ENCODE peak calls at places on chromosomes 11 and 22, in nine cellular contexts. One of them, this sample, is unnamed.

GRCh38 chr11:62190011-62190410 is at the start of gene SCGB1D1:
- DNase-seq in colonic mucosa: no peak
- DNase-seq in ascending aorta: no peak
- DNase-seq in tibial artery: no peak
- DNase-seq in aorta: no peak
- DNase-seq in lower leg skin: no peak
- DNase-seq in suprapubic skin: no peak
- DNase-seq in ovary: no peak
- DNase-seq in H1: no peak
- DNase-seq in this sample: no peak

GRCh38 chr11:23644443-23644842 is 784.2 kb upstream of the CCDC179 start:
- DNase-seq in suprapubic skin: no peak
- DNase-seq in H1: no peak
- DNase-seq in lower leg skin: no peak
- DNase-seq in ovary: no peak
- DNase-seq in colonic mucosa: no peak
- DNase-seq in aorta: no peak
- DNase-seq in ascending aorta: no peak
- DNase-seq in tibial artery: no peak
- DNase-seq in this sample: no peak

GRCh38 chr11:128324051-128324481 is 263.3 kb downstream of the ETS1 start:
- DNase-seq in lower leg skin: no peak
- DNase-seq in tibial artery: no peak
- DNase-seq in H1: no peak
- DNase-seq in colonic mucosa: no peak
- DNase-seq in aorta: no peak
- DNase-seq in suprapubic skin: no peak
- DNase-seq in ovary: no peak
- DNase-seq in ascending aorta: no peak
- DNase-seq in this sample: peak

GRCh38 chr11:62472063-62472884 is 53.4 kb downstream of the SCGB1A1 start:
- DNase-seq in ovary: peak
- DNase-seq in aorta: no peak
- DNase-seq in ascending aorta: no peak
- DNase-seq in H1: no peak
- DNase-seq in suprapubic skin: no peak
- DNase-seq in lower leg skin: no peak
- DNase-seq in tibial artery: no peak
- DNase-seq in colonic mucosa: no peak
- DNase-seq in this sample: no peak

GRCh38 chr11:131924001-131924400 is 553.6 kb downstream of the NTM start:
- DNase-seq in lower leg skin: no peak
- DNase-seq in ascending aorta: no peak
- DNase-seq in suprapubic skin: no peak
- DNase-seq in colonic mucosa: no peak
- DNase-seq in ovary: no peak
- DNase-seq in H1: no peak
- DNase-seq in tibial artery: no peak
- DNase-seq in aorta: no peak
- DNase-seq in this sample: no peak

GRCh38 chr11:47327025-47327424 is 25.5 kb downstream of the MYBPC3 start:
- DNase-seq in ovary: no peak
- DNase-seq in colonic mucosa: no peak
- DNase-seq in suprapubic skin: no peak
- DNase-seq in tibial artery: no peak
- DNase-seq in lower leg skin: no peak
- DNase-seq in H1: no peak
- DNase-seq in aorta: no peak
- DNase-seq in ascending aorta: no peak
- DNase-seq in this sample: no peak

GRCh38 chr11:128506384-128506783 is 81.0 kb downstream of the ETS1 start:
- DNase-seq in tibial artery: no peak
- DNase-seq in ascending aorta: no peak
- DNase-seq in colonic mucosa: no peak
- DNase-seq in H1: no peak
- DNase-seq in lower leg skin: no peak
- DNase-seq in aorta: no peak
- DNase-seq in suprapubic skin: no peak
- DNase-seq in ovary: no peak
- DNase-seq in this sample: no peak

GRCh38 chr22:24516301-24516737 is 21.2 kb downstream of the UPB1 start:
- DNase-seq in aorta: no peak
- DNase-seq in suprapubic skin: no peak
- DNase-seq in lower leg skin: no peak
- DNase-seq in colonic mucosa: no peak
- DNase-seq in tibial artery: peak
- DNase-seq in H1: no peak
- DNase-seq in ovary: no peak
- DNase-seq in ascending aorta: no peak
- DNase-seq in this sample: no peak

GRCh38 chr11:1919428-1920127 is at the start of gene TNNT3:
- DNase-seq in H1: no peak
- DNase-seq in colonic mucosa: no peak
- DNase-seq in lower leg skin: no peak
- DNase-seq in ascending aorta: no peak
- DNase-seq in aorta: peak
- DNase-seq in ovary: no peak
- DNase-seq in suprapubic skin: peak
- DNase-seq in tibial artery: no peak
- DNase-seq in this sample: no peak

GRCh38 chr11:66858186-66858938 is 1.5 kb downstream of the LRFN4 start:
- DNase-seq in colonic mucosa: no peak
- DNase-seq in aorta: no peak
- DNase-seq in lower leg skin: no peak
- DNase-seq in tibial artery: no peak
- DNase-seq in suprapubic skin: peak
- DNase-seq in H1: no peak
- DNase-seq in ovary: no peak
- DNase-seq in ascending aorta: no peak
- DNase-seq in this sample: no peak
- H3K4me3 ChIP-seq in colonic mucosa: no peak
- H3K4me3 ChIP-seq in aorta: no peak
- H3K4me3 ChIP-seq in lower leg skin: no peak
- H3K4me3 ChIP-seq in tibial artery: no peak
- H3K4me3 ChIP-seq in suprapubic skin: no peak
- H3K4me3 ChIP-seq in H1: no peak
- H3K4me3 ChIP-seq in ovary: no peak
- H3K4me3 ChIP-seq in ascending aorta: no peak
- H3K4me3 ChIP-seq in this sample: no peak

GRCh38 chr11:64688534-64688982 is 34.4 kb downstream of the NRXN2 start:
- DNase-seq in aorta: peak
- DNase-seq in H1: peak
- DNase-seq in colonic mucosa: peak
- DNase-seq in lower leg skin: peak
- DNase-seq in suprapubic skin: peak
- DNase-seq in ascending aorta: peak
- DNase-seq in tibial artery: peak
- DNase-seq in ovary: peak
- DNase-seq in this sample: peak

GRCh38 chr11:64690235-64690634 is 32.8 kb downstream of the NRXN2 start:
- DNase-seq in H1: no peak
- DNase-seq in ascending aorta: no peak
- DNase-seq in ovary: no peak
- DNase-seq in colonic mucosa: no peak
- DNase-seq in aorta: no peak
- DNase-seq in lower leg skin: no peak
- DNase-seq in tibial artery: no peak
- DNase-seq in suprapubic skin: no peak
- DNase-seq in this sample: no peak

GRCh38 chr11:64686466-64687175 is 36.4 kb downstream of the NRXN2 start:
- DNase-seq in colonic mucosa: no peak
- DNase-seq in suprapubic skin: no peak
- DNase-seq in H1: no peak
- DNase-seq in tibial artery: no peak
- DNase-seq in lower leg skin: no peak
- DNase-seq in aorta: no peak
- DNase-seq in ascending aorta: no peak
- DNase-seq in ovary: no peak
- DNase-seq in this sample: no peak

GRCh38 chr11:64687204-64687603 is 35.8 kb downstream of the NRXN2 start:
- DNase-seq in ovary: peak
- DNase-seq in ascending aorta: peak
- DNase-seq in H1: no peak
- DNase-seq in colonic mucosa: no peak
- DNase-seq in suprapubic skin: no peak
- DNase-seq in tibial artery: peak
- DNase-seq in aorta: peak
- DNase-seq in lower leg skin: no peak
- DNase-seq in this sample: no peak

DNA sequence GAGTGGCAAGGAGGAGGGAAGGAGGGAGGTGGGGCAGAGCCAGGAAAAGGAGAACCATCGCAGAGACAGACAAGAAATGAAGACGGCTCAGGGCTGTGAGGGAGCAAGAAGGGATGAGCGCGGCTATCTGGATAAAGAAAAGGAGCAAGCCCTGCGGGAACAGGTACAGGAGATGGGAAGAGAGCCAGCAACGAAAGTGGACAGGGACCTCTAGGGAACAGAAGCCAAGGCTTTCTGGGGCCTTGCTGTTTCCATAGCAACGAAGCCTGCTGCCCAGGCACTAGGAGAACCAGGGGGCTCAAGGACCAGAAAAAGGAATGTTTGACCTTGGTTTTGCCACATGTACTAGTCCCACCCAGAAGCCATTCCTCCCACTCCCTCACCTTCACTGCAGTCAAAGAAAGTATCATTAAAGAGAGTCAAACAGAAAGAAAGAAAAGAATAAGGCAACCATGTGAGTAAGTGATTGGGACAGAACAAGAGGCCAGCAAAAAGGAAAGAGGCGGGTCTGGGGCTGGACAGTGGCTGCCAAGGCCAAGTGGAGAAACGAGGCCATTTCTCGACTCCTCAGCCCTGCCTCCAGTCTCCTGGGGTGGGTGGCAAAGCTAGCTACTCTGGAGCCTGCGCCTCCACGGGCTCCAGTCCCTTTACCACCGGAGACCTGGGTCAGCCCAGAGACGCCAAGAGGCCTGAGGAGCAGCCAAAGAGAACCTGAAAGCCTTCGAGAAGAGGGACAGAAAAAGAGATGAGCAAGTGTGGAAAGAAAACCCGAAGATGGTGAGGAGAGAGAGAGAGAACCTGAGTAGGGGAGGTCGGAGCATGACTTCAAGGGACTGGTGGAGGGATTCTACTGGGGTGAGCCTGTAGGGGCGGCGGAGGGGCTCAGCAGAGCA is 35.1 kb downstream of the NRXN2 start:
- DNase-seq in ovary: no peak
- DNase-seq in suprapubic skin: no peak
- DNase-seq in tibial artery: peak
- DNase-seq in aorta: no peak
- DNase-seq in colonic mucosa: no peak
- DNase-seq in H1: no peak
- DNase-seq in ascending aorta: no peak
- DNase-seq in lower leg skin: no peak
- DNase-seq in this sample: no peak
- H3K4me3 ChIP-seq in ovary: no peak
- H3K4me3 ChIP-seq in suprapubic skin: peak
- H3K4me3 ChIP-seq in tibial artery: peak
- H3K4me3 ChIP-seq in aorta: no peak
- H3K4me3 ChIP-seq in colonic mucosa: no peak
- H3K4me3 ChIP-seq in H1: no peak
- H3K4me3 ChIP-seq in ascending aorta: peak
- H3K4me3 ChIP-seq in lower leg skin: no peak
- H3K4me3 ChIP-seq in this sample: no peak

DNA sequence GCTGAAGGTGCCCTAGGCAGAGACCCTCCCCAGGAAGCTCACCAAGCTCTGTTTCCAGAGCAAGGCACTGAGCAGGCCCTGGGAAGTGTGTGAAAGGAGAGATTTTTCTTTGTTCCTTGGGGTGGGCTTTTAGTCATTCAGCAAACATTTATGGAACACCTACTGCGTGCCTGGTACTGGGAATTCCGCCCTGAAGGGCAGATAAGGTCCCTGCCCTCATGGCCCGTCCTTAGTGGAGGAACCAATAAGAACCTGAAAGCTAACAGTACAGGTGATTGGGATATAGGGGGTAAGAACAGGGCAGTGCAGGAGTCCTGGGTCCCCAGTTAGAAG is 3.9 kb downstream of the TMEM134 start:
- DNase-seq in H1: no peak
- DNase-seq in ovary: peak
- DNase-seq in suprapubic skin: no peak
- DNase-seq in tibial artery: no peak
- DNase-seq in lower leg skin: no peak
- DNase-seq in colonic mucosa: peak
- DNase-seq in aorta: no peak
- DNase-seq in ascending aorta: no peak
- DNase-seq in this sample: no peak
- H3K4me3 ChIP-seq in H1: peak
- H3K4me3 ChIP-seq in ovary: peak
- H3K4me3 ChIP-seq in suprapubic skin: peak
- H3K4me3 ChIP-seq in tibial artery: peak
- H3K4me3 ChIP-seq in lower leg skin: no peak
- H3K4me3 ChIP-seq in colonic mucosa: peak
- H3K4me3 ChIP-seq in aorta: peak
- H3K4me3 ChIP-seq in ascending aorta: peak
- H3K4me3 ChIP-seq in this sample: peak

GRCh38 chr11:45333023-45333422 is 46.9 kb upstream of the SYT13 start:
- DNase-seq in lower leg skin: no peak
- DNase-seq in ovary: no peak
- DNase-seq in tibial artery: no peak
- DNase-seq in aorta: no peak
- DNase-seq in ascending aorta: no peak
- DNase-seq in colonic mucosa: no peak
- DNase-seq in suprapubic skin: no peak
- DNase-seq in H1: no peak
- DNase-seq in this sample: no peak

GRCh38 chr11:45332486-45332934 is 46.4 kb upstream of the SYT13 start:
- DNase-seq in ovary: peak
- DNase-seq in aorta: no peak
- DNase-seq in H1: peak
- DNase-seq in lower leg skin: no peak
- DNase-seq in ascending aorta: no peak
- DNase-seq in colonic mucosa: peak
- DNase-seq in tibial artery: no peak
- DNase-seq in suprapubic skin: no peak
- DNase-seq in this sample: peak

GRCh38 chr11:45334410-45334809 is 48.3 kb upstream of the SYT13 start:
- DNase-seq in aorta: no peak
- DNase-seq in ovary: no peak
- DNase-seq in suprapubic skin: no peak
- DNase-seq in ascending aorta: no peak
- DNase-seq in tibial artery: no peak
- DNase-seq in H1: no peak
- DNase-seq in lower leg skin: no peak
- DNase-seq in colonic mucosa: no peak
- DNase-seq in this sample: no peak

GRCh38 chr11:45331839-45332485 is 45.8 kb upstream of the SYT13 start:
- DNase-seq in tibial artery: no peak
- DNase-seq in colonic mucosa: no peak
- DNase-seq in ovary: no peak
- DNase-seq in suprapubic skin: no peak
- DNase-seq in ascending aorta: no peak
- DNase-seq in H1: no peak
- DNase-seq in aorta: no peak
- DNase-seq in lower leg skin: no peak
- DNase-seq in this sample: no peak

DNA sequence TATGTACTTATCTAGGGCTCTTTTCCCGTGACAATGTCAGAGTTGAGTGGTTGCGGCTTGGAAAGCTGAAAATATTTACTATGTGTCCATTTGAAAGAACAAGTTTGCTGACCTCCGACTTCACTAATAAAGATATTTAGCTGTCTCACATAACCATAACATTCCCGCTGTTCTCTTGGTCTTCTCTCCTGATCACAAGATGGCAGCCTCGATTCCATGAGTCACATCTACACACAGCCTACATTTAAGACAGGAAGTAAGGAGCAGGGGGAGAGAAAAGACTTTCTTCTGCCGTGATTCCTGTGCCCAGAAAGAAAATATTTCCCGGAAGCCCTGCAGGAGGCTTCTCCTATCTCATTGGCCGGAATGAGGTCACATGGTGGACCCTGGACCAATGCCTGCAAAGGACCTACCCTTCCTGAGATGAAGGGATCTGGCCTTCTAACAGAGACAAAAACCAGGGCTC is 47.4 kb upstream of the SYT13 start:
- DNase-seq in tibial artery: peak
- DNase-seq in H1: peak
- DNase-seq in ovary: peak
- DNase-seq in ascending aorta: no peak
- DNase-seq in lower leg skin: no peak
- DNase-seq in aorta: no peak
- DNase-seq in colonic mucosa: peak
- DNase-seq in suprapubic skin: no peak
- DNase-seq in this sample: no peak
- H3K4me3 ChIP-seq in tibial artery: peak
- H3K4me3 ChIP-seq in H1: no peak
- H3K4me3 ChIP-seq in ovary: peak
- H3K4me3 ChIP-seq in ascending aorta: peak
- H3K4me3 ChIP-seq in lower leg skin: no peak
- H3K4me3 ChIP-seq in aorta: no peak
- H3K4me3 ChIP-seq in colonic mucosa: no peak
- H3K4me3 ChIP-seq in suprapubic skin: no peak
- H3K4me3 ChIP-seq in this sample: no peak